ENCODE peak calls at places on chromosomes 13 and 19, in nine cellular contexts. One of them, this sample, is unnamed.

GRCh38 chr13:75636339-75637095 is 387 bp downstream of the LMO7 start:
- DNase-seq in DMS79: no peak
- DNase-seq in stimulated activated CD8-positive, alpha-beta memory T cell treated with anti-CD3 and anti-CD28 coated beads, Interleukin-7, amount 100 ng/mL, for 24 hours: no peak
- DNase-seq in hippocampal formation: no peak
- DNase-seq in T-helper 2 cell: peak
- DNase-seq in HS-27A: no peak
- DNase-seq in midbrain: peak
- DNase-seq in NCI-H1092 treated with DMSO at 0.1 percent for 48 hours: peak
- DNase-seq in Peyer's patch: peak
- DNase-seq in this sample: no peak

GRCh38 chr19:1399079-1399478 is 2.3 kb downstream of the GAMT start:
- DNase-seq in DMS79: no peak
- DNase-seq in stimulated activated CD8-positive, alpha-beta memory T cell treated with anti-CD3 and anti-CD28 coated beads, Interleukin-7, amount 100 ng/mL, for 24 hours: no peak
- DNase-seq in hippocampal formation: no peak
- DNase-seq in T-helper 2 cell: no peak
- DNase-seq in HS-27A: no peak
- DNase-seq in midbrain: no peak
- DNase-seq in NCI-H1092 treated with DMSO at 0.1 percent for 48 hours: no peak
- DNase-seq in Peyer's patch: no peak
- DNase-seq in this sample: no peak

GRCh38 chr13:29810145-29810742 is 40.2 kb downstream of the UBL3 start:
- DNase-seq in DMS79: peak
- DNase-seq in stimulated activated CD8-positive, alpha-beta memory T cell treated with anti-CD3 and anti-CD28 coated beads, Interleukin-7, amount 100 ng/mL, for 24 hours: no peak
- DNase-seq in hippocampal formation: no peak
- DNase-seq in T-helper 2 cell: no peak
- DNase-seq in HS-27A: no peak
- DNase-seq in midbrain: no peak
- DNase-seq in NCI-H1092 treated with DMSO at 0.1 percent for 48 hours: peak
- DNase-seq in Peyer's patch: no peak
- DNase-seq in this sample: no peak

GRCh38 chr19:18488838-18489626 is 32.8 kb downstream of the ELL start:
- DNase-seq in DMS79: peak
- DNase-seq in stimulated activated CD8-positive, alpha-beta memory T cell treated with anti-CD3 and anti-CD28 coated beads, Interleukin-7, amount 100 ng/mL, for 24 hours: no peak
- DNase-seq in hippocampal formation: no peak
- DNase-seq in T-helper 2 cell: no peak
- DNase-seq in HS-27A: no peak
- DNase-seq in midbrain: no peak
- DNase-seq in NCI-H1092 treated with DMSO at 0.1 percent for 48 hours: peak
- DNase-seq in Peyer's patch: no peak
- DNase-seq in this sample: peak

GRCh38 chr13:26679411-26679810 is 81.2 kb downstream of the GPR12 start:
- DNase-seq in DMS79: no peak
- DNase-seq in stimulated activated CD8-positive, alpha-beta memory T cell treated with anti-CD3 and anti-CD28 coated beads, Interleukin-7, amount 100 ng/mL, for 24 hours: no peak
- DNase-seq in hippocampal formation: no peak
- DNase-seq in T-helper 2 cell: no peak
- DNase-seq in HS-27A: no peak
- DNase-seq in midbrain: no peak
- DNase-seq in NCI-H1092 treated with DMSO at 0.1 percent for 48 hours: no peak
- DNase-seq in Peyer's patch: no peak
- DNase-seq in this sample: no peak

GRCh38 chr19:953501-954271 is 27.9 kb downstream of the ARID3A start:
- DNase-seq in DMS79: no peak
- DNase-seq in stimulated activated CD8-positive, alpha-beta memory T cell treated with anti-CD3 and anti-CD28 coated beads, Interleukin-7, amount 100 ng/mL, for 24 hours: no peak
- DNase-seq in hippocampal formation: no peak
- DNase-seq in T-helper 2 cell: no peak
- DNase-seq in HS-27A: no peak
- DNase-seq in midbrain: no peak
- DNase-seq in NCI-H1092 treated with DMSO at 0.1 percent for 48 hours: no peak
- DNase-seq in Peyer's patch: no peak
- DNase-seq in this sample: no peak

GRCh38 chr13:102721800-102722231 is 27.0 kb upstream of the METTL21C start:
- DNase-seq in DMS79: no peak
- DNase-seq in stimulated activated CD8-positive, alpha-beta memory T cell treated with anti-CD3 and anti-CD28 coated beads, Interleukin-7, amount 100 ng/mL, for 24 hours: no peak
- DNase-seq in hippocampal formation: peak
- DNase-seq in T-helper 2 cell: no peak
- DNase-seq in HS-27A: no peak
- DNase-seq in midbrain: peak
- DNase-seq in NCI-H1092 treated with DMSO at 0.1 percent for 48 hours: no peak
- DNase-seq in Peyer's patch: no peak
- DNase-seq in this sample: no peak

GRCh38 chr13:98509271-98510155 is 67.4 kb downstream of the STK24 start:
- DNase-seq in DMS79: no peak
- DNase-seq in stimulated activated CD8-positive, alpha-beta memory T cell treated with anti-CD3 and anti-CD28 coated beads, Interleukin-7, amount 100 ng/mL, for 24 hours: no peak
- DNase-seq in hippocampal formation: peak
- DNase-seq in T-helper 2 cell: no peak
- DNase-seq in HS-27A: peak
- DNase-seq in midbrain: no peak
- DNase-seq in NCI-H1092 treated with DMSO at 0.1 percent for 48 hours: no peak
- DNase-seq in Peyer's patch: peak
- DNase-seq in this sample: no peak

GRCh38 chr13:24511019-24511823 is 1.4 kb downstream of the PARP4 start:
- DNase-seq in DMS79: peak
- DNase-seq in stimulated activated CD8-positive, alpha-beta memory T cell treated with anti-CD3 and anti-CD28 coated beads, Interleukin-7, amount 100 ng/mL, for 24 hours: peak
- DNase-seq in hippocampal formation: no peak
- DNase-seq in T-helper 2 cell: peak
- DNase-seq in HS-27A: peak
- DNase-seq in midbrain: no peak
- DNase-seq in NCI-H1092 treated with DMSO at 0.1 percent for 48 hours: no peak
- DNase-seq in Peyer's patch: peak
- DNase-seq in this sample: no peak

GRCh38 chr13:94967183-94968039 is 255.1 kb upstream of the SOX21 start:
- DNase-seq in DMS79: no peak
- DNase-seq in stimulated activated CD8-positive, alpha-beta memory T cell treated with anti-CD3 and anti-CD28 coated beads, Interleukin-7, amount 100 ng/mL, for 24 hours: no peak
- DNase-seq in hippocampal formation: no peak
- DNase-seq in T-helper 2 cell: no peak
- DNase-seq in HS-27A: no peak
- DNase-seq in midbrain: peak
- DNase-seq in NCI-H1092 treated with DMSO at 0.1 percent for 48 hours: peak
- DNase-seq in Peyer's patch: no peak
- DNase-seq in this sample: no peak

GRCh38 chr19:18421371-18421959 is 2.3 kb downstream of the SSBP4 start:
- DNase-seq in DMS79: no peak
- DNase-seq in stimulated activated CD8-positive, alpha-beta memory T cell treated with anti-CD3 and anti-CD28 coated beads, Interleukin-7, amount 100 ng/mL, for 24 hours: no peak
- DNase-seq in hippocampal formation: no peak
- DNase-seq in T-helper 2 cell: no peak
- DNase-seq in HS-27A: no peak
- DNase-seq in midbrain: no peak
- DNase-seq in NCI-H1092 treated with DMSO at 0.1 percent for 48 hours: no peak
- DNase-seq in Peyer's patch: no peak
- DNase-seq in this sample: no peak

GRCh38 chr13:41465215-41465907 is 8.0 kb downstream of the RGCC start:
- DNase-seq in DMS79: no peak
- DNase-seq in stimulated activated CD8-positive, alpha-beta memory T cell treated with anti-CD3 and anti-CD28 coated beads, Interleukin-7, amount 100 ng/mL, for 24 hours: peak
- DNase-seq in hippocampal formation: no peak
- DNase-seq in T-helper 2 cell: peak
- DNase-seq in HS-27A: peak
- DNase-seq in midbrain: no peak
- DNase-seq in NCI-H1092 treated with DMSO at 0.1 percent for 48 hours: no peak
- DNase-seq in Peyer's patch: peak
- DNase-seq in this sample: no peak

This sample was measured in left lobe of liver.